ENCODE peak calls at places on chromosome 10, in six cellular contexts. H is neuronal stem cell, X is H1, Y is nucleus accumbens, Z is RCC 7860, W is GM13977. P is an unnamed sample.

GRCh38 chr10:116770281-116770680 is 27.9 kb upstream of the HSPA12A start:
- DNase-seq in H (no peak), X (no peak), Y (no peak), Z (no peak), W (no peak), P (no peak)

GRCh38 chr10:52368725-52369124 is 54.6 kb downstream of the DKK1 start:
- DNase-seq in H (no peak), X (peak), Y (no peak), Z (no peak), W (no peak), P (no peak)

GRCh38 chr10:594584-595270 is 94.7 kb downstream of the DIP2C start:
- DNase-seq in H (no peak), X (no peak), Y (no peak), Z (no peak), W (no peak), P (no peak)

GRCh38 chr10:86222336-86222650 is 144.3 kb downstream of the GRID1 start:
- DNase-seq in H (no peak), X (no peak), Y (no peak), Z (no peak), W (no peak), P (no peak)

GRCh38 chr10:48748573-48748972 is 63.9 kb downstream of the WDFY4 start:
- DNase-seq in H (no peak), X (no peak), Y (no peak), Z (no peak), W (no peak), P (no peak)

GRCh38 chr10:117090831-117091230 is 47.2 kb downstream of the VAX1 start:
- DNase-seq in H (no peak), X (no peak), Y (no peak), Z (no peak), W (no peak), P (no peak)

GRCh38 chr10:96740141-96740540 is 19.8 kb upstream of the PIK3AP1 start:
- DNase-seq in H (no peak), X (no peak), Y (no peak), Z (no peak), W (no peak), P (no peak)

GRCh38 chr10:80407836-80408197 is 534 bp upstream of the PRXL2A start:
- DNase-seq in H (no peak), X (no peak), Y (no peak), Z (no peak), W (no peak), P (no peak)

GRCh38 chr10:60480865-60481563 is 91.3 kb upstream of the ANK3 start:
- DNase-seq in H (no peak), X (no peak), Y (peak), Z (peak), W (no peak), P (no peak)

GRCh38 chr10:67837519-67838314 is at the start of gene DNAJC12:
- DNase-seq in H (no peak), X (no peak), Y (no peak), Z (peak), W (peak), P (no peak)

GRCh38 chr10:70458329-70459060 is 17.0 kb upstream of the NODAL start:
- DNase-seq in H (peak), X (no peak), Y (no peak), Z (peak), W (no peak), P (no peak)

GRCh38 chr10:24118246-24118645 is 90.7 kb upstream of the KIAA1217 start:
- DNase-seq in H (no peak), X (no peak), Y (no peak), Z (no peak), W (no peak), P (no peak)